ENCODE peak calls at places on chromosome 18, in four cellular contexts. H is H1, A is mesendoderm, P is H9. V is an unnamed sample.
A peak's percentile ranks its signal among the peaks of the same experiment; 100 is the strongest.

GRCh38 chr18:67652296-67652695 is 135.8 kb upstream of the DSEL start:
- DNase-seq in H (no peak), A (no peak), P (no peak), V (no peak)

GRCh38 chr18:69648486-69648885 is 247.8 kb downstream of the DOK6 start:
- DNase-seq in H (no peak), A (no peak), P (no peak), V (no peak)

GRCh38 chr18:67410671-67411070 is 105.8 kb downstream of the DSEL start:
- DNase-seq in H (no peak), A (no peak), P (no peak), V (no peak)

GRCh38 chr18:79118797-79119196 is 49.6 kb downstream of the ATP9B start:
- DNase-seq in H (no peak), A (no peak), P (no peak), V (no peak)

GRCh38 chr18:3645384-3646156 is 195.6 kb downstream of the TGIF1 start:
- DNase-seq in H (no peak), A (no peak), P (no peak), V (no peak)

GRCh38 chr18:63241739-63242138 is 77.8 kb downstream of the BCL2 start:
- DNase-seq in H (no peak), A (no peak), P (no peak), V (no peak)

GRCh38 chr18:77101410-77102245 is 31.0 kb downstream of the MBP start:
- DNase-seq in H (peak; percentile 45), A (peak; percentile 97), P (peak; percentile 68), V (peak; percentile 60)

GRCh38 chr18:63177822-63178525 is 141.6 kb downstream of the BCL2 start:
- DNase-seq in H (no peak), A (no peak), P (no peak), V (no peak)

GRCh38 chr18:75497576-75497975 is 70.1 kb upstream of the SMIM21 start:
- DNase-seq in H (no peak), A (no peak), P (no peak), V (no peak)

GRCh38 chr18:14922031-14922430 is 174.1 kb downstream of the ANKRD30B start:
- DNase-seq in H (no peak), A (no peak), P (no peak), V (no peak)

GRCh38 chr18:31506024-31506742 is 8.2 kb downstream of the DSG2 start:
- DNase-seq in H (no peak), A (no peak), P (no peak), V (peak; percentile 41)

GRCh38 chr18:12599543-12599942 is 58.4 kb downstream of the SPIRE1 start:
- DNase-seq in H (no peak), A (no peak), P (no peak), V (no peak)

GRCh38 chr18:13253786-13254755 is 35.5 kb downstream of the LDLRAD4 start:
- DNase-seq in H (no peak), A (peak; percentile 51), P (no peak), V (no peak)

GRCh38 chr18:6557470-6558245 is 142.9 kb upstream of the L3MBTL4 start:
- DNase-seq in H (no peak), A (no peak), P (peak; percentile 75), V (no peak)

GRCh38 chr18:24766376-24766775 is 305.9 kb downstream of the HRH4 start:
- DNase-seq in H (no peak), A (no peak), P (no peak), V (no peak)

GRCh38 chr18:73007195-73007934 is 139.6 kb upstream of the NETO1 start:
- DNase-seq in H (no peak), A (no peak), P (no peak), V (no peak)

GRCh38 chr18:71304856-71305255 is 1016.0 kb downstream of the SOCS6 start:
- DNase-seq in H (no peak), A (peak; percentile 94), P (peak; percentile 38), V (no peak)

GRCh38 chr18:60534539-60534938 is 162.0 kb upstream of the MC4R start:
- DNase-seq in H (no peak), A (no peak), P (no peak), V (no peak)

GRCh38 chr18:2881490-2882195 is 34.8 kb downstream of the EMILIN2 start:
- DNase-seq in H (no peak), A (no peak), P (no peak), V (peak; percentile 58)

GRCh38 chr18:69934866-69935265 is 12.8 kb downstream of the CD226 start:
- DNase-seq in H (no peak), A (peak; percentile 81), P (no peak), V (no peak)

GRCh38 chr18:58567453-58568196 is 61.3 kb downstream of the ALPK2 start:
- DNase-seq in H (no peak), A (no peak), P (no peak), V (no peak)

GRCh38 chr18:44884446-44884845 is 203.8 kb downstream of the SETBP1 start:
- DNase-seq in H (no peak), A (no peak), P (no peak), V (no peak)

GRCh38 chr18:52408800-52409302 is 68.9 kb downstream of the DCC start:
- DNase-seq in H (no peak), A (no peak), P (no peak), V (no peak)

GRCh38 chr18:69974365-69974764 is 26.7 kb upstream of the CD226 start:
- DNase-seq in H (no peak), A (no peak), P (no peak), V (no peak)

DNA sequence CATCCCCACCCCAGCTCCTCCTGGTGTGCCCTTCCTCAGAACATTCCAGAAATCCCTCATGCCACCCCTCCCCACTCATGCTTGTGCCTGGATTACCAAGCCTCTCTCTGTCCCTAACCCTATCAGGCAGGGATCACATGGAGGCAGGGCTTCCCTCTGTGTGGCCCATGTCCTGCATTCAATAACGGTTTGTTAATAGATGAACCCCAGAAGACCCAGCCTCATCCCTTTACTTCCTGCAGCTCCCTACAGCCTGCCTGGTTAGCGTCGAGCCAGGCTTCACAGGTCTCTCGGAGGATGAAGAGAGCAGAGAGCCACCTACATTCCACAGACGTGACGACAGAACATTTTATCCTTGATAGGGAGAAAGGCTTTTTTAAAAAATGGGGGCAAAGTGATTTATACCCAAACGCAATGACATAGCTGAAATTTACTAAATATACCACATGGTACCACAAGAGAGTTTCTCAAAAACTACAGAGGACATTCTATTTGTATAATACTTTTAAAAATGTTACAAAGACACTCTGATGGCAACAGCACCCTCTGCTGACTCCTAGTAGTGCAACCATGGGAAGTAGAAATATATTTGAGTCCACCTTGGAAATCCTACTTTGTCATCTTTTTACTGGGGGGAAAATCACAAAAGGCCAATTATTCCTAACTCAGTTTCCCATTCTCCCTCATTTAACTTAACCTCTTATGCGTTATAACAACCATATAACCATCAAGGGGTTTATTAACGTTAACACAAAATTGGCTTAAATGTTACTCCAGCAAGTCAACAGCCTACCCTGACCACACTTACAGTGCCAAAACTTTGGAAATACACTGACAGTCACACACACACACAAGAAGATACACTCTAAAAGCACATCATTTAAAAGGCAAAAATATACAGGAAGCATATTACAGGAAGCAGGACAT is 30.7 kb downstream of the FBXO15 start:
- DNase-seq in H (no peak), A (peak; percentile 89), P (peak; percentile 67), V (peak; percentile 46)
- H2AK5ac ChIP-seq in H (no peak overlapping the region), A (no peak overlapping the region), P (no peak overlapping the region), V (no peak overlapping the region)

GRCh38 chr18:8264861-8265411 is 344.3 kb upstream of the RAB12 start:
- DNase-seq in H (no peak), A (no peak), P (no peak), V (peak; percentile 57)
- H3K79me2 ChIP-seq in H (no peaks in the 10 kb centered on the region), A (no peaks in the 10 kb centered on the region), P (no peaks in the 10 kb centered on the region), V (no peaks in the 10 kb centered on the region)

GRCh38 chr18:35460719-35461118 is 37.0 kb downstream of the INO80C start:
- DNase-seq in H (no peak), A (no peak), P (no peak), V (peak; percentile 10)

GRCh38 chr18:35457140-35457704 is 40.5 kb downstream of the INO80C start:
- DNase-seq in H (no peak), A (no peak), P (no peak), V (peak; percentile 70)

GRCh38 chr18:35458271-35458670 is 39.5 kb downstream of the INO80C start:
- DNase-seq in H (no peak), A (no peak), P (no peak), V (no peak)

GRCh38 chr18:35459997-35460396 is 37.8 kb downstream of the INO80C start:
- DNase-seq in H (no peak), A (no peak), P (no peak), V (peak; percentile 70)

GRCh38 chr18:35458677-35459441 is 38.9 kb downstream of the INO80C start:
- DNase-seq in H (peak; percentile 55), A (peak; percentile 94), P (peak; percentile 83), V (peak; percentile 98)
- H2AK5ac ChIP-seq in H (no peak overlapping the region), A (no peak overlapping the region), P (no peak overlapping the region), V (peak overlapping the region; percentile 66)

GRCh38 chr18:49029628-49030027 is 78.9 kb upstream of the SMAD7 start:
- DNase-seq in H (no peak), A (no peak), P (no peak), V (no peak)
- H3K79me2 ChIP-seq in H (no peaks in the 10 kb centered on the region), A (no peaks in the 10 kb centered on the region), P (no peaks in the 10 kb centered on the region), V (no peaks in the 10 kb centered on the region)

DNA sequence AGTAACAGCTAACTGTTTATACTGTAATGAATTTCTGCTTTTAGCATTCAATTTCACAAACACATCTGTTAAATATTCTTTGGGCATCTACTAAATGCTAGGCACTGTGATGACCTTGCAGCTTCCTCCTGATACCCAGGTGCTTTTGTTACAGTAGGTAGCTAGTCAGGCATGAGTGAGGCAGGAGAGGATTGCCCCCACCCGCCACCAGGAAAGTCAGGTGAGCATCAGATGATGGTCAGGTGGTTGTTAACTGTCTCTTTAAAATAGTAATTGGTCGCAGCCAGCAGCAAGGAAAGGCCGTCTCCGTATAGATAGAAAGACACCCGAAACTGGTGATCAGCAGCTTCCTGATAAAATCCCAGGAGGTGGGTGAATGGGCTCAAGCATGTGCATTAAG is 255.6 kb downstream of the PIEZO2 start:
- DNase-seq in H (no peak), A (no peak), P (no peak), V (no peak)
- H2AK5ac ChIP-seq in H (no peak overlapping the region), A (no peak overlapping the region), P (no peak overlapping the region), V (no peak overlapping the region)

GRCh38 chr18:55762424-55762823 is 174.4 kb upstream of the TCF4 start:
- DNase-seq in H (no peak), A (peak; percentile 84), P (no peak), V (no peak)

GRCh38 chr18:55763298-55763697 is 175.3 kb upstream of the TCF4 start:
- DNase-seq in H (no peak), A (no peak), P (no peak), V (peak; percentile 39)

GRCh38 chr18:55763805-55764204 is 175.8 kb upstream of the TCF4 start:
- DNase-seq in H (no peak), A (peak; percentile 75), P (no peak), V (no peak)

GRCh38 chr18:55764382-55764781 is 176.4 kb upstream of the TCF4 start:
- DNase-seq in H (no peak), A (peak; percentile 50), P (no peak), V (no peak)

GRCh38 chr18:55768255-55768654 is 180.3 kb upstream of the TCF4 start:
- DNase-seq in H (no peak), A (peak; percentile 97), P (peak; percentile 77), V (no peak)
- H3K79me2 ChIP-seq in H (no peaks in the 10 kb centered on the region), A (no peaks in the 10 kb centered on the region), P (no peaks in the 10 kb centered on the region), V (no peaks in the 10 kb centered on the region)